ENCODE peak calls at places on chromosome 22, in nine cellular contexts. One of them, this sample, is unnamed.

GRCh38 chr22:40898850-40899357 is 37.0 kb upstream of the DNAJB7 start:
- DNase-seq in H54: peak; percentile 6
- DNase-seq in hepatocyte: peak; percentile 58
- DNase-seq in pancreas: no peak
- DNase-seq in lung microvascular endothelial cell: peak; percentile 78
- DNase-seq in body of pancreas: no peak
- DNase-seq in stimulated activated naive CD8-positive, alpha-beta T cell treated with anti-CD3 and anti-CD28 coated beads, Interleukin-15, Interleukin-2, amounts not matched to agents 100 U/mL and 50 U/mL, for 24 hours: no peak
- DNase-seq in Calu3: no peak
- DNase-seq in GM04504: peak; percentile 37
- DNase-seq in this sample: peak; percentile 62

GRCh38 chr22:19182472-19183157 is 4.1 kb upstream of the SLC25A1 start:
- DNase-seq in H54: no peak
- DNase-seq in hepatocyte: peak; percentile 3
- DNase-seq in pancreas: no peak
- DNase-seq in lung microvascular endothelial cell: no peak
- DNase-seq in body of pancreas: no peak
- DNase-seq in stimulated activated naive CD8-positive, alpha-beta T cell treated with anti-CD3 and anti-CD28 coated beads, Interleukin-15, Interleukin-2, amounts not matched to agents 100 U/mL and 50 U/mL, for 24 hours: peak; percentile 41
- DNase-seq in Calu3: no peak
- DNase-seq in GM04504: no peak
- DNase-seq in this sample: no peak

GRCh38 chr22:43236401-43237166 is 49.6 kb upstream of the TTLL12 start:
- DNase-seq in H54: no peak
- DNase-seq in hepatocyte: no peak
- DNase-seq in pancreas: no peak
- DNase-seq in lung microvascular endothelial cell: no peak
- DNase-seq in body of pancreas: peak; percentile 51
- DNase-seq in stimulated activated naive CD8-positive, alpha-beta T cell treated with anti-CD3 and anti-CD28 coated beads, Interleukin-15, Interleukin-2, amounts not matched to agents 100 U/mL and 50 U/mL, for 24 hours: no peak
- DNase-seq in Calu3: no peak
- DNase-seq in GM04504: no peak
- DNase-seq in this sample: no peak

GRCh38 chr22:36317658-36318271 is 64.8 kb downstream of the APOL1 start:
- DNase-seq in H54: no peak
- DNase-seq in hepatocyte: no peak
- DNase-seq in pancreas: peak; percentile 44
- DNase-seq in lung microvascular endothelial cell: no peak
- DNase-seq in body of pancreas: no peak
- DNase-seq in stimulated activated naive CD8-positive, alpha-beta T cell treated with anti-CD3 and anti-CD28 coated beads, Interleukin-15, Interleukin-2, amounts not matched to agents 100 U/mL and 50 U/mL, for 24 hours: no peak
- DNase-seq in Calu3: no peak
- DNase-seq in GM04504: no peak
- DNase-seq in this sample: no peak

GRCh38 chr22:32693102-32693501 is 108.4 kb upstream of the TIMP3 start:
- DNase-seq in H54: no peak
- DNase-seq in hepatocyte: no peak
- DNase-seq in pancreas: no peak
- DNase-seq in lung microvascular endothelial cell: no peak
- DNase-seq in body of pancreas: no peak
- DNase-seq in stimulated activated naive CD8-positive, alpha-beta T cell treated with anti-CD3 and anti-CD28 coated beads, Interleukin-15, Interleukin-2, amounts not matched to agents 100 U/mL and 50 U/mL, for 24 hours: no peak
- DNase-seq in Calu3: peak; percentile 32
- DNase-seq in GM04504: no peak
- DNase-seq in this sample: no peak

GRCh38 chr22:30830907-30831306 is 136.2 kb downstream of the OSBP2 start:
- DNase-seq in H54: peak; percentile 30
- DNase-seq in hepatocyte: no peak
- DNase-seq in pancreas: no peak
- DNase-seq in lung microvascular endothelial cell: peak; percentile 81
- DNase-seq in body of pancreas: no peak
- DNase-seq in stimulated activated naive CD8-positive, alpha-beta T cell treated with anti-CD3 and anti-CD28 coated beads, Interleukin-15, Interleukin-2, amounts not matched to agents 100 U/mL and 50 U/mL, for 24 hours: no peak
- DNase-seq in Calu3: peak; percentile 69
- DNase-seq in GM04504: peak; percentile 97
- DNase-seq in this sample: peak; percentile 90

GRCh38 chr22:31344369-31345330 is 1.5 kb downstream of the PATZ1 start:
- DNase-seq in H54: no peak
- DNase-seq in hepatocyte: peak; percentile 58
- DNase-seq in pancreas: peak; percentile 87
- DNase-seq in lung microvascular endothelial cell: peak; percentile 66
- DNase-seq in body of pancreas: peak; percentile 55
- DNase-seq in stimulated activated naive CD8-positive, alpha-beta T cell treated with anti-CD3 and anti-CD28 coated beads, Interleukin-15, Interleukin-2, amounts not matched to agents 100 U/mL and 50 U/mL, for 24 hours: peak; percentile 45
- DNase-seq in Calu3: no peak
- DNase-seq in GM04504: no peak
- DNase-seq in this sample: peak; percentile 76

GRCh38 chr22:33553493-33553892 is 366.8 kb downstream of the LARGE1 start:
- DNase-seq in H54: no peak
- DNase-seq in hepatocyte: no peak
- DNase-seq in pancreas: no peak
- DNase-seq in lung microvascular endothelial cell: no peak
- DNase-seq in body of pancreas: no peak
- DNase-seq in stimulated activated naive CD8-positive, alpha-beta T cell treated with anti-CD3 and anti-CD28 coated beads, Interleukin-15, Interleukin-2, amounts not matched to agents 100 U/mL and 50 U/mL, for 24 hours: no peak
- DNase-seq in Calu3: no peak
- DNase-seq in GM04504: no peak
- DNase-seq in this sample: no peak

GRCh38 chr22:26182723-26183122 is 13.5 kb downstream of the SEZ6L start:
- DNase-seq in H54: no peak
- DNase-seq in hepatocyte: no peak
- DNase-seq in pancreas: no peak
- DNase-seq in lung microvascular endothelial cell: no peak
- DNase-seq in body of pancreas: no peak
- DNase-seq in stimulated activated naive CD8-positive, alpha-beta T cell treated with anti-CD3 and anti-CD28 coated beads, Interleukin-15, Interleukin-2, amounts not matched to agents 100 U/mL and 50 U/mL, for 24 hours: no peak
- DNase-seq in Calu3: no peak
- DNase-seq in GM04504: no peak
- DNase-seq in this sample: no peak

GRCh38 chr22:45223304-45224117 is 17.2 kb downstream of the KIAA0930 start:
- DNase-seq in H54: no peak
- DNase-seq in hepatocyte: no peak
- DNase-seq in pancreas: no peak
- DNase-seq in lung microvascular endothelial cell: peak; percentile 61
- DNase-seq in body of pancreas: no peak
- DNase-seq in stimulated activated naive CD8-positive, alpha-beta T cell treated with anti-CD3 and anti-CD28 coated beads, Interleukin-15, Interleukin-2, amounts not matched to agents 100 U/mL and 50 U/mL, for 24 hours: no peak
- DNase-seq in Calu3: no peak
- DNase-seq in GM04504: no peak
- DNase-seq in this sample: no peak

GRCh38 chr22:25447067-25447688 is 117.3 kb upstream of the GRK3 start:
- DNase-seq in H54: no peak
- DNase-seq in hepatocyte: no peak
- DNase-seq in pancreas: no peak
- DNase-seq in lung microvascular endothelial cell: peak; percentile 23
- DNase-seq in body of pancreas: no peak
- DNase-seq in stimulated activated naive CD8-positive, alpha-beta T cell treated with anti-CD3 and anti-CD28 coated beads, Interleukin-15, Interleukin-2, amounts not matched to agents 100 U/mL and 50 U/mL, for 24 hours: no peak
- DNase-seq in Calu3: no peak
- DNase-seq in GM04504: no peak
- DNase-seq in this sample: no peak

GRCh38 chr22:29328055-29328454 is 12.6 kb upstream of the RASL10A start:
- DNase-seq in H54: no peak
- DNase-seq in hepatocyte: no peak
- DNase-seq in pancreas: no peak
- DNase-seq in lung microvascular endothelial cell: no peak
- DNase-seq in body of pancreas: no peak
- DNase-seq in stimulated activated naive CD8-positive, alpha-beta T cell treated with anti-CD3 and anti-CD28 coated beads, Interleukin-15, Interleukin-2, amounts not matched to agents 100 U/mL and 50 U/mL, for 24 hours: no peak
- DNase-seq in Calu3: no peak
- DNase-seq in GM04504: no peak
- DNase-seq in this sample: no peak

GRCh38 chr22:44543362-44543761 is 45.3 kb upstream of the RTL6 start:
- DNase-seq in H54: no peak
- DNase-seq in hepatocyte: no peak
- DNase-seq in pancreas: no peak
- DNase-seq in lung microvascular endothelial cell: no peak
- DNase-seq in body of pancreas: no peak
- DNase-seq in stimulated activated naive CD8-positive, alpha-beta T cell treated with anti-CD3 and anti-CD28 coated beads, Interleukin-15, Interleukin-2, amounts not matched to agents 100 U/mL and 50 U/mL, for 24 hours: no peak
- DNase-seq in Calu3: no peak
- DNase-seq in GM04504: no peak
- DNase-seq in this sample: no peak

GRCh38 chr22:39996732-39997131 is 2.0 kb downstream of the FAM83F start:
- DNase-seq in H54: no peak
- DNase-seq in hepatocyte: no peak
- DNase-seq in pancreas: no peak
- DNase-seq in lung microvascular endothelial cell: no peak
- DNase-seq in body of pancreas: no peak
- DNase-seq in stimulated activated naive CD8-positive, alpha-beta T cell treated with anti-CD3 and anti-CD28 coated beads, Interleukin-15, Interleukin-2, amounts not matched to agents 100 U/mL and 50 U/mL, for 24 hours: no peak
- DNase-seq in Calu3: peak; percentile 30
- DNase-seq in GM04504: no peak
- DNase-seq in this sample: no peak